ENCODE peak calls at places on chromosomes 12 and 14, in six cellular contexts. D is SJCRH30; E is A172; X is CD4-positive, CD25-positive, alpha-beta regulatory T cell; R is NCI-H2081; C is C1 segment of cervical spinal cord. W is an unnamed sample.

GRCh38 chr12:92861381-92861780 is 67.7 kb downstream of the EEA1 start:
- DNase-seq in D (no peak), E (no peak), X (no peak), R (no peak), C (no peak), W (no peak)

GRCh38 chr12:89950421-89950820 is 241.8 kb upstream of the ATP2B1 start:
- DNase-seq in D (no peak), E (no peak), X (no peak), R (no peak), C (no peak), W (no peak)

GRCh38 chr12:15846887-15847286 is 35.3 kb upstream of the STRAP start:
- DNase-seq in D (no peak), E (no peak), X (no peak), R (no peak), C (no peak), W (no peak)

GRCh38 chr12:100391856-100392255 is 35.0 kb downstream of the SLC17A8 start:
- DNase-seq in D (no peak), E (peak; percentile 4), X (no peak), R (no peak), C (no peak), W (no peak)

GRCh38 chr14:99182548-99183115 is 89.4 kb downstream of the BCL11B start:
- DNase-seq in D (no peak), E (no peak), X (no peak), R (no peak), C (no peak), W (no peak)

GRCh38 chr14:69260246-69260978 is 454 bp downstream of the GALNT16 start:
- DNase-seq in D (peak; percentile 59), E (no peak), X (no peak), R (no peak), C (peak; percentile 27), W (peak; percentile 34)

GRCh38 chr14:21711360-21711961 is 37.8 kb upstream of the OR4E1 start:
- DNase-seq in D (peak; percentile 4), E (peak; percentile 18), X (peak; percentile 46), R (peak; percentile 28), C (no peak), W (no peak)

GRCh38 chr12:50055831-50056628 is 1.4 kb upstream of the ASIC1 start:
- DNase-seq in D (peak; percentile 59), E (peak; percentile 25), X (peak; percentile 61), R (peak; percentile 62), C (peak; percentile 42), W (no peak)

GRCh38 chr12:538731-539539 is 79.2 kb downstream of the B4GALNT3 start:
- DNase-seq in D (peak; percentile 89), E (peak; percentile 75), X (peak; percentile 75), R (peak; percentile 33), C (no peak), W (no peak)

GRCh38 chr12:28222081-28222700 is 31.9 kb downstream of the CCDC91 start:
- DNase-seq in D (no peak), E (no peak), X (peak; percentile 26), R (no peak), C (no peak), W (no peak)

GRCh38 chr12:39383064-39383552 is 59.8 kb downstream of the KIF21A start:
- DNase-seq in D (no peak), E (no peak), X (no peak), R (no peak), C (no peak), W (no peak)

GRCh38 chr14:52259452-52259851 is 8.0 kb upstream of the PTGDR start:
- DNase-seq in D (no peak), E (no peak), X (no peak), R (no peak), C (no peak), W (no peak)

GRCh38 chr12:1398673-1399072 is 195.7 kb downstream of the FBXL14 start:
- DNase-seq in D (no peak), E (peak; percentile 5), X (no peak), R (no peak), C (no peak), W (no peak)

GRCh38 chr12:100767950-100768349 is 26.6 kb upstream of the ANO4 start:
- DNase-seq in D (no peak), E (no peak), X (no peak), R (no peak), C (no peak), W (no peak)

GRCh38 chr14:22839159-22839779 is 2.9 kb downstream of the MMP14 start:
- DNase-seq in D (no peak), E (no peak), X (no peak), R (no peak), C (no peak), W (no peak)

GRCh38 chr14:74203546-74203945 is 35.7 kb upstream of the VSX2 start:
- DNase-seq in D (no peak), E (no peak), X (no peak), R (no peak), C (no peak), W (no peak)

GRCh38 chr12:67943295-67943892 is 45.9 kb upstream of the IFNG-AS1 start:
- DNase-seq in D (peak; percentile 63), E (peak; percentile 69), X (peak; percentile 66), R (peak; percentile 69), C (peak; percentile 9), W (peak; percentile 54)

GRCh38 chr12:115335594-115335993 is 651.6 kb upstream of the TBX3 start:
- DNase-seq in D (no peak), E (no peak), X (no peak), R (no peak), C (no peak), W (no peak)

GRCh38 chr12:93087836-93088610 is 158.9 kb upstream of the EEA1 start:
- DNase-seq in D (no peak), E (no peak), X (no peak), R (no peak), C (no peak), W (no peak)

GRCh38 chr12:131830335-131831020 is 2.3 kb downstream of the MMP17 start:
- DNase-seq in D (peak; percentile 72), E (peak; percentile 55), X (no peak), R (peak; percentile 74), C (peak; percentile 24), W (no peak)

GRCh38 chr12:74608376-74608775 is 70.7 kb downstream of the ATXN7L3B start:
- DNase-seq in D (no peak), E (no peak), X (no peak), R (no peak), C (no peak), W (no peak)

GRCh38 chr12:52884526-52885293 is 20.2 kb downstream of the KRT8 start:
- DNase-seq in D (peak; percentile 56), E (no peak), X (peak; percentile 70), R (peak; percentile 68), C (no peak), W (peak; percentile 74)

GRCh38 chr14:94158239-94158888 is 15.8 kb upstream of the PPP4R4 start:
- DNase-seq in D (no peak), E (no peak), X (peak; percentile 37), R (no peak), C (no peak), W (no peak)

GRCh38 chr14:90642239-90642717 is 174.0 kb downstream of the TTC7B start:
- DNase-seq in D (no peak), E (no peak), X (no peak), R (no peak), C (no peak), W (no peak)

GRCh38 chr12:14937689-14938088 is 648 bp downstream of the ERP27 start:
- DNase-seq in D (no peak), E (no peak), X (no peak), R (no peak), C (no peak), W (no peak)

GRCh38 chr14:105525861-105526780 is at the start of gene TMEM121:
- DNase-seq in D (no peak), E (no peak), X (no peak), R (peak; percentile 7), C (peak; percentile 14), W (no peak)